ENCODE peak calls at places on chromosomes 6 and 20, in six cellular contexts. T is tibial artery, E is Calu3, P is cardiac muscle cell, L is Peyer's patch, R is type B pancreatic cell. Y is an unnamed sample.

GRCh38 chr20:10228330-10228729 is 9.7 kb downstream of the SNAP25 start:
- DNase-seq in T (no peak), E (no peak), P (no peak), L (no peak), R (no peak), Y (no peak)

GRCh38 chr20:62925420-62926228 is 681 bp downstream of the DIDO1 start:
- DNase-seq in T (no peak), E (peak; percentile 65), P (peak; percentile 50), L (peak; percentile 57), R (no peak), Y (no peak)

GRCh38 chr6:38805682-38806081 is 90.6 kb downstream of the DNAH8 start:
- DNase-seq in T (no peak), E (no peak), P (no peak), L (no peak), R (no peak), Y (no peak)

GRCh38 chr20:31690124-31690666 is 32.5 kb downstream of the BCL2L1 start:
- DNase-seq in T (no peak), E (no peak), P (no peak), L (no peak), R (no peak), Y (no peak)

GRCh38 chr6:12363651-12364381 is 73.7 kb downstream of the EDN1 start:
- DNase-seq in T (no peak), E (peak; percentile 62), P (no peak), L (no peak), R (no peak), Y (no peak)

GRCh38 chr6:157586088-157586414 is 205.1 kb downstream of the ZDHHC14 start:
- DNase-seq in T (no peak), E (no peak), P (no peak), L (no peak), R (no peak), Y (no peak)

GRCh38 chr6:114611696-114612095 is 268.9 kb upstream of the HS3ST5 start:
- DNase-seq in T (no peak), E (no peak), P (no peak), L (no peak), R (no peak), Y (no peak)

GRCh38 chr6:46704562-46704961 is 16.9 kb downstream of the TDRD6 start:
- DNase-seq in T (no peak), E (peak; percentile 19), P (peak; percentile 2), L (no peak), R (no peak), Y (no peak)

GRCh38 chr6:47073125-47074110 is 31.3 kb upstream of the ADGRF1 start:
- DNase-seq in T (no peak), E (no peak), P (no peak), L (no peak), R (no peak), Y (no peak)

GRCh38 chr20:51399138-51399890 is 143.2 kb downstream of the NFATC2 start:
- DNase-seq in T (no peak), E (no peak), P (no peak), L (no peak), R (no peak), Y (no peak)

GRCh38 chr20:38229376-38230252 is 30.9 kb downstream of the KIAA1755 start:
- DNase-seq in T (no peak), E (peak; percentile 68), P (peak; percentile 45), L (no peak), R (no peak), Y (no peak)

GRCh38 chr6:79385893-79386292 is 151.3 kb downstream of the LCA5 start:
- DNase-seq in T (no peak), E (no peak), P (no peak), L (no peak), R (no peak), Y (no peak)

GRCh38 chr6:133641111-133641510 is 247.8 kb upstream of the TCF21 start:
- DNase-seq in T (no peak), E (no peak), P (no peak), L (no peak), R (no peak), Y (peak; percentile 12)

GRCh38 chr6:112224088-112224487 is 30.3 kb downstream of the LAMA4 start:
- DNase-seq in T (no peak), E (no peak), P (no peak), L (no peak), R (no peak), Y (no peak)

GRCh38 chr20:45725134-45725533 is 3.0 kb downstream of the SPINT4 start:
- DNase-seq in T (no peak), E (no peak), P (no peak), L (no peak), R (no peak), Y (no peak)

GRCh38 chr6:91173651-91174050 is 586.8 kb upstream of the MAP3K7 start:
- DNase-seq in T (no peak), E (no peak), P (no peak), L (no peak), R (no peak), Y (no peak)

GRCh38 chr6:91164105-91164504 is 577.2 kb upstream of the MAP3K7 start:
- DNase-seq in T (no peak), E (no peak), P (no peak), L (no peak), R (no peak), Y (no peak)

GRCh38 chr6:91166271-91166670 is 579.4 kb upstream of the MAP3K7 start:
- DNase-seq in T (no peak), E (no peak), P (no peak), L (no peak), R (no peak), Y (no peak)

GRCh38 chr6:91167846-91168245 is 581.0 kb upstream of the MAP3K7 start:
- DNase-seq in T (no peak), E (peak; percentile 2), P (no peak), L (no peak), R (no peak), Y (no peak)
- TF ChIP-seq CTCF in T (no peak), E (no peak), P (peak; percentile 36), L (no peak), R (peak; percentile 67), Y (no peak)

GRCh38 chr6:153083869-153084268 is 47.2 kb downstream of the RGS17 start:
- DNase-seq in T (no peak), E (no peak), P (no peak), L (no peak), R (no peak), Y (no peak)

GRCh38 chr6:153085239-153085638 is 45.8 kb downstream of the RGS17 start:
- DNase-seq in T (no peak), E (no peak), P (no peak), L (no peak), R (no peak), Y (no peak)

GRCh38 chr6:153081914-153082313 is 49.2 kb downstream of the RGS17 start:
- DNase-seq in T (no peak), E (no peak), P (no peak), L (no peak), R (no peak), Y (no peak)

GRCh38 chr6:153086225-153086990 is 44.7 kb downstream of the RGS17 start:
- DNase-seq in T (no peak), E (no peak), P (no peak), L (no peak), R (no peak), Y (no peak)

GRCh38 chr6:153084393-153084792 is 46.7 kb downstream of the RGS17 start:
- DNase-seq in T (no peak), E (no peak), P (no peak), L (no peak), R (no peak), Y (no peak)
- TF ChIP-seq CTCF in T (no peak), E (no peak), P (no peak), L (no peak), R (no peak), Y (no peak)

DNA sequence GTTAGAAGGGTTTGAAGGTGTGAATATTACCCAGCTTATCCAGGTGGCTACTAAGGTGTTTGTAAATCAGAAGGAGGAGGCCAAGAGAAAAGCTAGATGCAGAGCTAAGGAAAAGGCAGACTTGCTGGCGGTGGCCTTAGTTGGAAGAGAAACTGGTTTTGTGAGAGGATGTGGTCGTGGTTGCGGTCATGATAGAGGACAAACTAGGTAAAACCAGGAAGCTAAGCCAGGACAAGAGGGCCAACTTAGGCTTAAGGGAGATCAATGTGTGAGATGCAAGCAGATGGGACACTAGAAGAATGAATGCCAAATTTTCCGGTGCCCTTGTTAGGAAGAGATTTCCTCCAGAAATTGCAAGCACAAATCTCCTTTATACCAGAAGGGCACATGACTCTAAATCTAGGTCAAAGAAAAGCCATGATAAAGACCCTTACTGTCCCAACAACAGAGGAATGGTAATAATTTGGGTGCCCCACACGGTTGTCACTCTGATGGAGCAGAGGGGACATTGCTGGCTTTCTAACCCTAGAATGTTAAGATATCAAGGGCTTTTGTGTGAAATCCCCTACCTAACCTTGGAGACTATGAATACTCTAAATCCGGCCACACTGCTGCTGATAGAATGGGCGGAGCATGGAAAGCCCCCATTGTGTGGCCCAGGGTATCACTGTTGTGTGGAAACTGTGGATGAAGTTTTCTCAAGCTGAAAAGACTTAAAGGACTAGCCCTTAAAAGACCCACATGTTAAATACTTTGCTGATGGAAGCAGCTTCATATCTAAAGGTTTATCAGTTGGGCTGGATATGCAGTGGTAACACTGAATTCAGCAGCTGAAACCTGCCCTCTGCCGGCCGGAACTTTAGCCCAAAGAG is 7.8 kb downstream of the IL22RA2 start:
- DNase-seq in T (no peak), E (peak; percentile 9), P (no peak), L (peak; percentile 71), R (no peak), Y (peak; percentile 26)
- TF ChIP-seq CTCF in T (no peak), E (peak; percentile 10), P (peak; percentile 23), L (peak; percentile 30), R (no peak), Y (peak; percentile 76)

GRCh38 chr6:45685076-45685475 is 307.3 kb upstream of the SUPT3H start:
- DNase-seq in T (no peak), E (no peak), P (no peak), L (no peak), R (no peak), Y (no peak)
- TF ChIP-seq CTCF in T (no peak), E (no peak), P (no peak), L (no peak), R (no peak), Y (no peak)

DNA sequence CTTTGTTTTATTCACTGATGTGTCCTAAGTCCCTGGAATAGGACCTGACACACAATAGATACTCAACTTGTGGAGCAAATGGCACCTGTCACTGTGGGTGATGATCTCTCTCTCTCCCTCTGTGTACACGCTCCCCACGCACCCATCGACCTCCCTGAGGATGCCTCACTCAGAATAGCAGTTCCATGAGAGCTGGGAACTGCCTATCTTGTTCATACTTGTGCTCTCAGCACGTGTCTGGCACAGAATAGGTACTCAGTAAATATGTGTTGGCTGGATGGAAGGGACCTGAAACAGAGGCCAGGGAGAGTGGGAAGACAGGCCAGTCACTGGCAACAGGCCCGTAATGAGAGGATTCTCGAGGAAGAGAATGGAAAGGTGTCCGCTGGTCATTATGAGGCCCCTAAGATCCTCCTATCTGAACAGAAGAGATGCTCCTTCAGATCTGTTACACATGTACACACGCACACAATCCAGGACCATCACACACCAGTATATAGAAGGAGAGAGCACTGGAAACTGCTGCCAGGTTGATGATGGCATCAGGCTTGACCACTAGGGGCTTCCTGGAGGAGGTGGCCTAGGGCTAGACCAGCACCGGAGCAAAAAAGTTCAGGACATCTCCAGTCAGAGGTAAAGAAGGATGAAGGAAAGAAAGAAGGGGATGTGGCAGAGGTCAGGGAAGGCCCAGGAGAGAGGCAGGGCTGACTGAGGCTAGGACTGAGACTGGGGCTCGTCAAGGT is 30.9 kb downstream of the VEGFA start:
- DNase-seq in T (no peak), E (no peak), P (no peak), L (no peak), R (no peak), Y (no peak)
- TF ChIP-seq CTCF in T (no peak), E (peak; percentile 13), P (no peak), L (no peak), R (peak; percentile 43), Y (peak; percentile 60)